ENCODE peak calls at places on chromosomes 12 and 14, in seven cellular contexts. S is HuH-7.5, N is ovary, P is osteocyte, U is lung microvascular endothelial cell, X is NCI-H748 treated with DMSO at 0.1 percent for 48 hours, V is amniotic epithelial cell. C is an unnamed sample.

GRCh38 chr14:88599761-88600439 is 37.1 kb downstream of the ZC3H14 start:
- DNase-seq in S (no peak), N (no peak), P (no peak), U (no peak), X (no peak), V (no peak), C (no peak)

GRCh38 chr12:53872367-53872766 is 66.3 kb upstream of the HOXC13 start:
- DNase-seq in S (no peak), N (no peak), P (no peak), U (no peak), X (no peak), V (no peak), C (no peak)

GRCh38 chr12:132622437-132623071 is 4.0 kb downstream of the P2RX2 start:
- DNase-seq in S (no peak), N (peak; percentile 79), P (no peak), U (peak; percentile 63), X (no peak), V (peak; percentile 89), C (peak; percentile 48)

GRCh38 chr14:23056956-23057756 is at the start of gene CDH24:
- DNase-seq in S (peak; percentile 83), N (peak; percentile 76), P (no peak), U (peak; percentile 71), X (no peak), V (peak; percentile 59), C (peak; percentile 82)

GRCh38 chr12:29561736-29562135 is 64.2 kb upstream of the OVCH1 start:
- DNase-seq in S (no peak), N (no peak), P (no peak), U (peak; percentile 57), X (no peak), V (peak; percentile 77), C (no peak)

GRCh38 chr12:120213758-120214157 is 12.8 kb upstream of the RPLP0 start:
- DNase-seq in S (no peak), N (no peak), P (no peak), U (no peak), X (no peak), V (no peak), C (no peak)

GRCh38 chr12:49368240-49368600 is 958 bp downstream of the SPATS2 start:
- DNase-seq in S (no peak), N (no peak), P (no peak), U (no peak), X (no peak), V (no peak), C (no peak)

GRCh38 chr12:43444940-43445564 is 107.0 kb downstream of the ADAMTS20 start:
- DNase-seq in S (no peak), N (no peak), P (no peak), U (peak; percentile 81), X (peak; percentile 42), V (peak; percentile 59), C (peak; percentile 58)

GRCh38 chr12:89383235-89384049 is 31.1 kb upstream of the DUSP6 start:
- DNase-seq in S (no peak), N (no peak), P (no peak), U (no peak), X (no peak), V (peak; percentile 55), C (peak; percentile 62)

GRCh38 chr12:91182664-91183455 is at the start of gene DCN:
- DNase-seq in S (no peak), N (no peak), P (no peak), U (no peak), X (no peak), V (peak; percentile 75), C (no peak)

GRCh38 chr14:91331761-91332447 is 85.7 kb downstream of the CCDC88C start:
- DNase-seq in S (no peak), N (no peak), P (no peak), U (no peak), X (no peak), V (no peak), C (no peak)

GRCh38 chr12:85424581-85425348 is 144.7 kb downstream of the ALX1 start:
- DNase-seq in S (no peak), N (no peak), P (no peak), U (peak; percentile 12), X (no peak), V (peak; percentile 30), C (peak; percentile 52)

GRCh38 chr14:40629144-40629543 is 977.5 kb upstream of the LRFN5 start:
- DNase-seq in S (peak; percentile 5), N (no peak), P (no peak), U (no peak), X (no peak), V (no peak), C (no peak)

GRCh38 chr14:34906287-34906686 is 31.1 kb upstream of the BAZ1A start:
- DNase-seq in S (no peak), N (no peak), P (no peak), U (no peak), X (no peak), V (no peak), C (no peak)